ENCODE peak calls at places on chromosomes 1 and 21, in six cellular contexts. Q is NCI-H2171, P is endodermal cell, C is fibroblast of pulmonary artery, J is non-pigmented ciliary epithelial cell, H is mesothelial cell of epicardium. A is an unnamed sample.

GRCh38 chr1:21022279-21023040 is 154.2 kb downstream of the EIF4G3 start:
- DNase-seq in C (peak), H (no peak), J (peak), P (no peak), Q (peak), A (peak)

GRCh38 chr1:69433073-69433472 is 134.6 kb upstream of the LRRC7 start:
- DNase-seq in Q (no peak), H (no peak), C (no peak), J (no peak), P (no peak), A (no peak)

GRCh38 chr1:61426884-61427283 is 298.1 kb downstream of the TM2D1 start:
- DNase-seq in P (no peak), J (no peak), H (no peak), Q (no peak), C (no peak), A (no peak)

GRCh38 chr1:67307251-67308060 is at the start of gene IL12RB2:
- DNase-seq in C (no peak), Q (peak), J (no peak), H (peak), P (peak), A (peak)

GRCh38 chr1:1619917-1620361 is 4.6 kb downstream of the MIB2 start:
- DNase-seq in C (no peak), P (peak), J (no peak), Q (no peak), H (no peak), A (no peak)

GRCh38 chr1:40078512-40079333 is 18.3 kb downstream of the PPT1 start:
- DNase-seq in P (peak), C (peak), Q (peak), H (peak), J (no peak), A (peak)

GRCh38 chr1:178536844-178537371 is 24.0 kb downstream of the TEX35 start:
- DNase-seq in H (no peak), Q (no peak), J (peak), C (peak), P (no peak), A (peak)

GRCh38 chr1:231058416-231059109 is 18.5 kb upstream of the FAM89A start:
- DNase-seq in P (no peak), C (no peak), J (no peak), Q (no peak), H (no peak), A (no peak)

GRCh38 chr1:48019714-48020315 is 22.6 kb upstream of the TRABD2B start:
- DNase-seq in C (peak), P (peak), J (no peak), Q (no peak), H (no peak), A (peak)

GRCh38 chr1:19437911-19438310 is 47.4 kb downstream of the CAPZB start:
- DNase-seq in J (no peak), H (no peak), C (peak), Q (no peak), P (no peak), A (no peak)

GRCh38 chr21:37095821-37096220 is 22.8 kb downstream of the TTC3 start:
- DNase-seq in Q (no peak), J (no peak), P (no peak), H (no peak), C (no peak), A (no peak)

GRCh38 chr1:196661345-196661744 is 9.5 kb downstream of the CFH start:
- DNase-seq in H (no peak), C (no peak), Q (no peak), J (no peak), P (no peak), A (no peak)

GRCh38 chr21:33362044-33362555 is 37.3 kb downstream of the IFNAR1 start:
- DNase-seq in C (no peak), H (no peak), Q (no peak), P (peak), J (no peak), A (peak)

GRCh38 chr1:14499312-14500040 is 99.0 kb upstream of the KAZN start:
- DNase-seq in H (no peak), C (no peak), Q (no peak), P (peak), J (no peak), A (peak)

GRCh38 chr1:233673146-233673946 is 59.4 kb downstream of the KCNK1 start:
- DNase-seq in P (no peak), H (no peak), J (no peak), Q (no peak), C (no peak), A (no peak)

GRCh38 chr1:198175418-198176170 is 18.8 kb downstream of the NEK7 start:
- DNase-seq in H (no peak), J (no peak), Q (no peak), P (no peak), C (peak), A (no peak)

GRCh38 chr1:58183286-58183685 is 363.2 kb downstream of the OMA1 start:
- DNase-seq in C (no peak), P (no peak), Q (no peak), H (no peak), J (no peak), A (no peak)

GRCh38 chr21:44426663-44427191 is 28.6 kb upstream of the LRRC3 start:
- DNase-seq in H (peak), C (no peak), J (no peak), P (peak), Q (no peak), A (peak)

GRCh38 chr1:21284206-21285137 is 5.8 kb downstream of the ECE1 start:
- DNase-seq in J (no peak), C (no peak), H (no peak), P (no peak), Q (no peak), A (no peak)

GRCh38 chr1:34165422-34165921 is 442 bp upstream of the CSMD2 start:
- DNase-seq in J (no peak), P (peak), Q (no peak), H (no peak), C (no peak), A (no peak)